ENCODE peak calls at places on chromosomes 16 and 17, in six cellular contexts. S is stomach; R is CD8-positive, alpha-beta T cell; Y is testis; U is thoracic aorta; L is left lung. J is an unnamed sample.
A peak's percentile ranks its signal among the peaks of the same experiment; 100 is the strongest.

GRCh38 chr17:37848690-37849616 is 75.3 kb upstream of the TBC1D3K start:
- DNase-seq in S (no peak), R (no peak), Y (no peak), U (no peak), L (no peak), J (peak; percentile 74)

GRCh38 chr17:29207986-29208385 is 27.8 kb upstream of the MYO18A start:
- DNase-seq in S (no peak), R (no peak), Y (no peak), U (no peak), L (no peak), J (no peak)

GRCh38 chr17:41992576-41992975 is 24.7 kb downstream of the DNAJC7 start:
- DNase-seq in S (no peak), R (no peak), Y (no peak), U (no peak), L (no peak), J (no peak)

GRCh38 chr17:27559996-27560481 is 70.9 kb upstream of the LGALS9 start:
- DNase-seq in S (peak; percentile 53), R (no peak), Y (no peak), U (no peak), L (peak; percentile 63), J (peak; percentile 90)

GRCh38 chr17:1227917-1228751 is 42.1 kb upstream of the BHLHA9 start:
- DNase-seq in S (no peak), R (no peak), Y (peak; percentile 32), U (no peak), L (peak; percentile 64), J (no peak)

GRCh38 chr17:57242148-57242547 is 14.2 kb upstream of the MSI2 start:
- DNase-seq in S (no peak), R (no peak), Y (peak; percentile 67), U (no peak), L (no peak), J (no peak)

GRCh38 chr17:35046740-35047283 is 16.7 kb downstream of the RFFL start:
- DNase-seq in S (no peak), R (peak; percentile 22), Y (no peak), U (no peak), L (no peak), J (peak; percentile 27)

GRCh38 chr17:35051579-35052239 is 11.8 kb downstream of the RFFL start:
- DNase-seq in S (no peak), R (no peak), Y (no peak), U (no peak), L (no peak), J (no peak)

GRCh38 chr17:66975614-66976378 is 11.3 kb downstream of the CACNG4 start:
- DNase-seq in S (peak; percentile 44), R (no peak), Y (no peak), U (no peak), L (no peak), J (peak; percentile 60)

GRCh38 chr17:10739341-10739905 is 9.6 kb upstream of the TMEM220 start:
- DNase-seq in S (peak; percentile 28), R (no peak), Y (peak; percentile 7), U (no peak), L (peak; percentile 41), J (no peak)

GRCh38 chr16:1940273-1941161 is 2.5 kb downstream of the MSRB1 start:
- DNase-seq in S (no peak), R (no peak), Y (no peak), U (no peak), L (no peak), J (no peak)

GRCh38 chr17:60390881-60391418 is 983 bp downstream of the USP32 start:
- DNase-seq in S (peak; percentile 30), R (peak; percentile 11), Y (peak; percentile 54), U (no peak), L (peak; percentile 39), J (peak; percentile 34)

GRCh38 chr17:67323445-67323844 is 42.9 kb downstream of the PSMD12 start:
- DNase-seq in S (no peak), R (no peak), Y (no peak), U (no peak), L (no peak), J (no peak)

GRCh38 chr17:61833536-61834203 is 29.7 kb downstream of the BRIP1 start:
- DNase-seq in S (no peak), R (no peak), Y (no peak), U (no peak), L (no peak), J (peak; percentile 84)

GRCh38 chr16:27281285-27281684 is 12.7 kb upstream of the NSMCE1 start:
- DNase-seq in S (no peak), R (no peak), Y (no peak), U (no peak), L (no peak), J (no peak)

GRCh38 chr16:66050991-66051390 is 315.5 kb upstream of the CDH5 start:
- DNase-seq in S (no peak), R (no peak), Y (no peak), U (no peak), L (no peak), J (no peak)

DNA sequence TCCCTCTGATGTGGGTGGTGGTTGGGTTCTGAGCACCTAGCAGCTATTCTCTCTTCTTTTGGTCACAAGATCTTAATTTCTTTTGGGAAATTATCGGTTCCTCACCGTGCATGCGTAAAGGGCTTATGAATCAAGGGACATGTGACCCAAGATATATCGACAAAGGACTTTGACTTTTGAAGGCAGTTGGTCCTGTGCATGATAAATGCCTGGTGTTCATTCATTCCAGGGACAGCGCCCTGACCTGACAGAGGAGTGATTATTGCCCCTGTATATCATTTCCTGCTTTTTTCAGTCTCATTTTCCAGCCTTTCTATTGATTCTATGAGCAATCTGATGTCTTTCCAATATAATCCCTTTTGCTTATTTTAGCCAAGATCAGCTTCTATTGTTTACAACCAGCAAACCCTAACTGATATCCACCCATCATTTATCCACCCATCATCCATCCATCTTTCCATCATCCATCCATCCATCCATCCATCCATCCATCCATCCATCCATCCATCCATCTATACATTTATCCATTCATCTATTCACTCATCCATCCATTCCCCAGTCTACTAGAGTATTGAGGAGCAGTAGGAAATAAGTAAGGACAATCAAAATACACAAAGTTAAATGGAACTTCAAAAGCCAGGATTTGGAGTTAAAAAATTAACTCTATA is 25.1 kb downstream of the ASIC2 start:
- DNase-seq in S (no peak), R (no peak), Y (no peak), U (no peak), L (no peak), J (no peak)
- TF ChIP-seq CTCF in S (no peak), R (no peak), Y (no peak), U (no peak), L (no peak), J (no peak)

GRCh38 chr16:86044881-86045600 is 146.1 kb downstream of the IRF8 start:
- DNase-seq in S (peak; percentile 67), R (peak; percentile 34), Y (no peak), U (no peak), L (peak; percentile 25), J (no peak)

GRCh38 chr16:86045601-86045971 is 146.6 kb downstream of the IRF8 start:
- DNase-seq in S (no peak), R (no peak), Y (no peak), U (no peak), L (peak; percentile 6), J (no peak)

GRCh38 chr16:86042996-86043725 is 144.2 kb downstream of the IRF8 start:
- DNase-seq in S (no peak), R (no peak), Y (no peak), U (no peak), L (peak; percentile 25), J (no peak)

GRCh38 chr16:86046026-86046713 is 147.2 kb downstream of the IRF8 start:
- DNase-seq in S (no peak), R (no peak), Y (no peak), U (no peak), L (peak; percentile 23), J (no peak)

GRCh38 chr16:86044241-86044671 is 145.3 kb downstream of the IRF8 start:
- DNase-seq in S (peak; percentile 31), R (peak; percentile 13), Y (no peak), U (no peak), L (peak; percentile 38), J (peak; percentile 54)
- TF ChIP-seq CTCF in S (no peak), R (peak; percentile 38), Y (peak; percentile 36), U (peak; percentile 20), L (peak; percentile 65), J (peak; percentile 41)

GRCh38 chr17:79301469-79301868 is 226.8 kb downstream of the ENGASE start:
- DNase-seq in S (no peak), R (no peak), Y (no peak), U (no peak), L (no peak), J (no peak)
- TF ChIP-seq CTCF in S (no peak), R (no peak), Y (no peak), U (no peak), L (no peak), J (no peak)

DNA sequence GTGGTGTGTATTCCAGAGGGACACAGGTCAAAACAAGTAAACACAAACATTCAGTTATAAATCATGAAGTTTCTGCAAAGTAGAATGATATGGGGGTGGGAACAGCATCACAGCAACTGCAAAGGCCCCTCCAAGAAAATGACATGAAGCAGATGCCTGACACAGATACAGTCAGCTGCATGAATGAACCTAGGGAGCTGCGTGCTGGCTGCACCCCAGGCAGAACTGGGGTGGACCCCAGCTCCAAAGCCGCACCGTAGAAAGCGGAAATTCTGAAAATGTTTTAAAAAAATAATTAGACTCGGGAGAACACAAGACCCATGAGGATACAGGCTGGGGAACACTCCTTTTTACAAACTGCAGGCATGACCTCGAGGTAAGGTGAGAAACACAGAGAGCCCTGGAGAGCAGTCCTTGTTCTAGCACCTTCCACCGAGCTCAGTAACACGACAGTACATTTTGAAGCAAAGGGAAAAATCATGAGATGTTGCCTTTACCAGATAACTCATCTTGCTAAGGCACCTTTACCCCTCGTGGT is 323.8 kb downstream of the SOX9 start:
- DNase-seq in S (no peak), R (no peak), Y (no peak), U (no peak), L (no peak), J (no peak)
- TF ChIP-seq CTCF in S (no peak), R (no peak), Y (no peak), U (no peak), L (no peak), J (no peak)

GRCh38 chr16:56763305-56763916 is 33.5 kb downstream of the NUP93 start:
- DNase-seq in S (no peak), R (no peak), Y (no peak), U (no peak), L (no peak), J (no peak)
- TF ChIP-seq CTCF in S (no peak), R (no peak), Y (no peak), U (no peak), L (no peak), J (no peak)

GRCh38 chr16:78925071-78925714 is 675.3 kb downstream of the MAF start:
- DNase-seq in S (peak; percentile 51), R (no peak), Y (peak; percentile 43), U (no peak), L (no peak), J (peak; percentile 33)
- TF ChIP-seq CTCF in S (no peak), R (no peak), Y (peak; percentile 41), U (peak; percentile 9), L (peak; percentile 51), J (peak; percentile 53)

J was measured in MCF 10A.